ENCODE peak calls at places on chromosomes 16 and 17, in ten cellular contexts. M is heart right ventricle, J is osteoblast, Y is left ventricle myocardium inferior, S is astrocyte, U is upper lobe of right lung, B is sigmoid colon, R is uterus, G is aorta, C is BE2C. X is an unnamed sample. For H3K36me3 and H3K27me3, the result is how much of the 10 kb centered on the place peaks cover.

GRCh38 chr17:82230627-82231311 is 1.9 kb downstream of the SLC16A3 start:
- DNase-seq in S (peak), R (peak), Y (peak), M (peak), U (peak), B (peak), J (peak), C (peak), G (peak), X (peak)

GRCh38 chr17:13008461-13008860 is 9.4 kb downstream of the ELAC2 start:
- DNase-seq in G (no peak), B (peak), C (no peak), U (no peak), J (no peak), R (no peak), Y (no peak), S (no peak), M (no peak), X (no peak)

GRCh38 chr16:19066988-19067348 is 446 bp upstream of the COQ7 start:
- DNase-seq in M (no peak), B (no peak), S (no peak), U (no peak), R (no peak), Y (no peak), G (no peak), J (no peak), C (no peak), X (no peak)

GRCh38 chr17:8122391-8122922 is 1.4 kb downstream of the HES7 start:
- DNase-seq in B (no peak), G (no peak), C (no peak), U (no peak), M (no peak), S (peak), R (peak), Y (no peak), J (peak), X (peak)

GRCh38 chr16:12569061-12569460 is 234.6 kb downstream of the CPPED1 start:
- DNase-seq in M (no peak), C (no peak), Y (no peak), B (no peak), U (no peak), J (no peak), S (no peak), R (no peak), G (peak), X (no peak)

GRCh38 chr16:89863741-89864391 is 9.5 kb upstream of the TCF25 start:
- DNase-seq in Y (peak), C (no peak), R (no peak), M (peak), G (no peak), S (peak), U (peak), B (no peak), J (peak), X (peak)

GRCh38 chr17:40103742-40104095 is 3.3 kb upstream of the NR1D1 start:
- DNase-seq in G (no peak), S (no peak), B (no peak), J (peak), M (no peak), U (no peak), R (peak), C (no peak), Y (no peak), X (no peak)

GRCh38 chr16:68355447-68356248 is 44.8 kb downstream of the PRMT7 start:
- DNase-seq in C (no peak), G (no peak), R (no peak), S (no peak), B (no peak), J (peak), Y (no peak), U (no peak), M (no peak), X (peak)

GRCh38 chr16:70579648-70580630 is 56.3 kb downstream of the SF3B3 start:
- DNase-seq in C (peak), S (no peak), Y (peak), G (peak), B (peak), M (peak), U (peak), R (peak), J (peak), X (peak)

GRCh38 chr17:15185625-15185991 is 79.5 kb downstream of the PMP22 start:
- DNase-seq in C (no peak), U (no peak), S (peak), R (no peak), Y (no peak), M (no peak), G (no peak), B (no peak), J (no peak), X (no peak)

GRCh38 chr16:12329246-12329995 is 352.9 kb downstream of the SNX29 start:
- DNase-seq in C (no peak), S (no peak), B (no peak), M (no peak), R (no peak), U (no peak), G (no peak), Y (no peak), J (no peak), X (no peak)

DNA sequence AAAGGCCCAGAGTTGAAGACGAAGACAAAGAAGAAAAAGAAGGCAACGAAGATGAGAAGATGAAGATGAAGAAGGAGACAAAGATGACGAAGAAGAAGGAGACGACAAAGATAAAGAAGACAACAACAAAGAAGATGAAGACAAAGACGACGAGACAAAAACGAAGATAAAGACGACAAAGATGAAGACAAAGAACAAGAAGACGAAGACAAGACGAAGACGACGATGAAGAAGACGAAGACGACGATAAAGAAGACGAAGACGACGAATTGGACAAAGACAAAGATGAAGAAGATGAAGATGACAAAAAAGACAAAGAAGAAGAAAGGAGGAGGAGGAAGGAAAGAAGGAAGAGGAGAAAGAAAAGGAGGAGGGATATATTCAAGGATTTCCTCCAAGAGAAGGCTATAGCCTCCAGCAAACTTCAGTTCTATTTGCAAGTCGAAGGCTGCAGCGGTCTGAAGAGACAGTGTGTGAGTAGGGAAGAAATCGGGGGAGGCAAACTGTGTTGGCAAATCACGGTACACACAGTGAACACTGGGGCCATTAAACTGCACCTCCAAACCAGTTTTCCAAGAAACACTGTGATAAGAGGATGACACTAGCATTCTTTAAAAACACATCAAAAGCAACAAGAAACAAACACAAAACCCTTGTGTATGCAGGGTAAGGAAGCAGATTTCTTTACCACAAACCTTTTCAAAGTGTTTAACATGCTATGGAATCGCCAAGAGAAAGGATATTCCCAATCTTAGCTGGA is 40.5 kb downstream of the MARF1 start:
- DNase-seq in S (no peak), J (no peak), Y (no peak), C (no peak), M (no peak), U (no peak), B (peak), G (no peak), R (no peak), X (no peak)
- H3K36me3 ChIP-seq in S (under half), J (half or more), Y (half or more), C (under half), M (under half), U (half or more), B (under half), G (under half), R (under half), X (under half)

DNA sequence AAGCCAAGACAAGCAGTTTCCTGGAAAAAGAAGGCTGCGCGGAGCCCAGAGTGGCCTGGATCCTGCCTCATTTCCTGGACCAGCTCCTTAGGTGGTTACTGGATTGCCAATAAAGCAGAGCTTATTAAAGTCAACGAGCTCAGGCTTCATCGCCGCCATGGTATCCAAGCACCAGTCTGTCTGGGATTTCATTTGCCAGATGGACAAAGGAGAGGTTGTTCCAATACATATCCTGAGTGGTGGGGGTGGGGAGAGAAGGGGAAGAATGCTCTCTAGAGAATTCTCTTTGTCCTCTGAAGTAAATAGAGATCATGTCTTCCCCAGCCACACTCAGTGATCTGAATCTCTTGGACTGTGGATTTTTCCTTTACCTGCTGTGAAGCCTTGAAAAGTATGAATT is 17.8 kb downstream of the PRAC1 start:
- DNase-seq in R (no peak), B (no peak), S (no peak), M (no peak), Y (no peak), U (no peak), G (no peak), J (no peak), C (no peak), X (no peak)
- H3K27me3 ChIP-seq in R (under half), B (under half), S (half or more), M (half or more), Y (half or more), U (half or more), G (under half), J (half or more), C (half or more), X (under half)

GRCh38 chr16:50613281-50613991 is 65.2 kb downstream of the NKD1 start:
- DNase-seq in M (no peak), G (no peak), B (peak), R (peak), S (no peak), J (no peak), C (no peak), U (no peak), Y (no peak), X (no peak)
- H3K4me3 ChIP-seq in M (no peak), G (no peak), B (peak), R (peak), S (no peak), J (no peak), C (no peak), U (no peak), Y (peak), X (no peak)

GRCh38 chr16:9114842-9115241 is 23.4 kb downstream of the HAPSTR1 start:
- DNase-seq in M (no peak), S (no peak), Y (no peak), C (no peak), G (no peak), R (no peak), J (no peak), U (no peak), B (no peak), X (no peak)

GRCh38 chr16:9112844-9113186 is 21.4 kb downstream of the HAPSTR1 start:
- DNase-seq in B (no peak), C (no peak), S (no peak), Y (no peak), U (no peak), J (no peak), R (no peak), M (no peak), G (no peak), X (no peak)

GRCh38 chr16:9115277-9115676 is 23.8 kb downstream of the HAPSTR1 start:
- DNase-seq in B (no peak), Y (no peak), M (no peak), S (peak), R (no peak), G (no peak), U (no peak), C (no peak), J (no peak), X (no peak)

GRCh38 chr16:9113707-9114106 is 22.3 kb downstream of the HAPSTR1 start:
- DNase-seq in U (no peak), J (no peak), C (no peak), R (no peak), G (no peak), Y (no peak), M (no peak), B (no peak), S (no peak), X (no peak)

GRCh38 chr16:9114112-9114511 is 22.7 kb downstream of the HAPSTR1 start:
- DNase-seq in U (no peak), M (no peak), S (no peak), C (no peak), B (no peak), Y (no peak), J (no peak), G (no peak), R (no peak), X (no peak)
- H3K36me3 ChIP-seq in U (under half), M (under half), S (under half), C (half or more), B (under half), Y (under half), J (under half), G (under half), R (under half), X (under half)

DNA sequence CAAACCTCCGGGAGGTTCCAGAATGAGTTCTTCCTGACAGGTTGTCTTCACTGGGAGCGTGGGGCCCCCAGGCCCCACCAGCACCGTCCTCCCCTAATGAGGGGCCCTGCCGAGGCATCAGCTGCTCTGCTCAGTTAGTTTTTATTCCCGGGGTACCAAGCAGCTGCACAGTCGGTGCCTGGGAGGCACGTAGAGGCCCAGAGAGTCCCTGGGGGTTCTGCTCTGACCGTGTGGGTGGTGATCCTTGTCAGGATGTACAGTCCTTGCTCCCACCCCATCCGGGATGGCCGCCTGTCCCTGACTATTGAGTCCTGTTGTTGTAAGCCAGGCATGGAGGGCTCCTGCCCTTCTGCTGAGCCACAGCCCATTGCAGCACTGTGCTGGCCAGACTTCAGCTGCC is 18.5 kb downstream of the NMRAL1 start:
- DNase-seq in M (no peak), B (no peak), Y (no peak), S (no peak), R (no peak), C (no peak), U (no peak), G (no peak), J (no peak), X (peak)
- H3K27me3 ChIP-seq in M (under half), B (under half), Y (under half), S (under half), R (under half), C (under half), U (under half), G (under half), J (under half), X (under half)

GRCh38 chr16:10183606-10183959 is 1.4 kb upstream of the GRIN2A start:
- DNase-seq in J (no peak), B (no peak), U (no peak), R (no peak), C (no peak), M (no peak), G (no peak), Y (no peak), S (no peak), X (peak)

GRCh38 chr16:10180042-10180770 is 2.0 kb downstream of the GRIN2A start:
- DNase-seq in B (no peak), C (no peak), M (no peak), U (no peak), J (no peak), S (no peak), G (no peak), Y (no peak), R (no peak), X (no peak)

GRCh38 chr16:10181196-10182162 is 749 bp downstream of the GRIN2A start:
- DNase-seq in S (peak), G (peak), R (peak), M (peak), C (peak), Y (peak), J (peak), U (peak), B (peak), X (peak)

GRCh38 chr16:10180771-10181163 is 1.5 kb downstream of the GRIN2A start:
- DNase-seq in R (peak), B (no peak), S (no peak), Y (no peak), U (peak), M (peak), C (peak), G (peak), J (peak), X (peak)

GRCh38 chr16:10182186-10182683 is at the start of gene GRIN2A:
- DNase-seq in R (no peak), M (no peak), U (no peak), G (peak), Y (no peak), B (no peak), J (peak), C (no peak), S (no peak), X (peak)
- H3K4me3 ChIP-seq in R (peak), M (peak), U (peak), G (peak), Y (peak), B (peak), J (no peak), C (no peak), S (peak), X (peak)

GRCh38 chr17:49002766-49003165 is 5.6 kb downstream of the IGF2BP1 start:
- DNase-seq in G (no peak), U (no peak), M (no peak), Y (no peak), B (no peak), S (no peak), C (no peak), R (no peak), J (no peak), X (no peak)

GRCh38 chr17:49003557-49004511 is 6.6 kb downstream of the IGF2BP1 start:
- DNase-seq in Y (no peak), U (no peak), G (no peak), C (no peak), B (no peak), J (peak), S (no peak), R (no peak), M (no peak), X (peak)

GRCh38 chr17:49002331-49002730 is 5.1 kb downstream of the IGF2BP1 start:
- DNase-seq in C (no peak), S (no peak), U (no peak), R (no peak), Y (no peak), J (no peak), G (no peak), B (no peak), M (no peak), X (no peak)

GRCh38 chr17:49001671-49002070 is 4.5 kb downstream of the IGF2BP1 start:
- DNase-seq in R (no peak), S (no peak), Y (no peak), B (no peak), C (no peak), U (no peak), J (no peak), G (no peak), M (no peak), X (no peak)

GRCh38 chr17:49005140-49005539 is 8.0 kb downstream of the IGF2BP1 start:
- DNase-seq in M (no peak), C (no peak), G (no peak), B (no peak), J (no peak), S (no peak), U (no peak), R (no peak), Y (no peak), X (no peak)
- H3K36me3 ChIP-seq in M (under half), C (under half), G (under half), B (under half), J (under half), S (under half), U (under half), R (under half), Y (under half), X (under half)